ENCODE peak calls at places on chromosomes 16 and 17, in six cellular contexts. K is GM23248, W is IMR-90, T is trophoblast cell, F is fibroblast of lung, N is K562. Q is an unnamed sample.

GRCh38 chr17:46995841-46996571 is 17.0 kb upstream of the RPRML start:
- DNase-seq in K (peak; percentile 66), W (peak; percentile 59), T (peak; percentile 27), F (peak; percentile 72), N (no peak), Q (peak; percentile 66)

GRCh38 chr17:871731-872517 is 89.8 kb downstream of the MRM3 start:
- DNase-seq in K (no peak), W (no peak), T (no peak), F (peak; percentile 56), N (no peak), Q (peak; percentile 52)

GRCh38 chr17:9307313-9307998 is 268.2 kb downstream of the STX8 start:
- DNase-seq in K (peak; percentile 39), W (peak; percentile 22), T (peak; percentile 41), F (peak; percentile 24), N (no peak), Q (no peak)

GRCh38 chr16:66901626-66902025 is 17.1 kb downstream of the CDH16 start:
- DNase-seq in K (no peak), W (no peak), T (no peak), F (no peak), N (no peak), Q (no peak)

GRCh38 chr16:68644303-68644702 is 807 bp upstream of the CDH3 start:
- DNase-seq in K (no peak), W (no peak), T (no peak), F (no peak), N (no peak), Q (no peak)

GRCh38 chr17:2146132-2146871 is 91.4 kb downstream of the HIC1 start:
- DNase-seq in K (no peak), W (no peak), T (no peak), F (peak; percentile 18), N (no peak), Q (no peak)

GRCh38 chr16:4623593-4623992 is 1.0 kb upstream of the MGRN1 start:
- DNase-seq in K (no peak), W (no peak), T (no peak), F (no peak), N (no peak), Q (no peak)

GRCh38 chr17:38879878-38880727 is 10.2 kb downstream of the LASP1 start:
- DNase-seq in K (peak; percentile 89), W (peak; percentile 83), T (no peak), F (peak; percentile 89), N (no peak), Q (peak; percentile 77)

GRCh38 chr16:11034005-11034404 is 89.6 kb downstream of the CLEC16A start:
- DNase-seq in K (peak; percentile 93), W (peak; percentile 92), T (no peak), F (peak; percentile 65), N (no peak), Q (peak; percentile 69)

GRCh38 chr17:20852541-20853370 is 190.1 kb downstream of the USP22 start:
- DNase-seq in K (peak; percentile 16), W (no peak), T (peak; percentile 33), F (peak; percentile 19), N (no peak), Q (peak; percentile 20)

GRCh38 chr16:47036201-47036600 is 62.7 kb upstream of the DNAJA2 start:
- DNase-seq in K (no peak), W (no peak), T (no peak), F (no peak), N (no peak), Q (no peak)

GRCh38 chr17:42779942-42780815 is at the start of gene WNK4:
- DNase-seq in K (peak; percentile 67), W (no peak), T (peak; percentile 15), F (peak; percentile 49), N (peak; percentile 98), Q (peak; percentile 37)

GRCh38 chr17:19940722-19941464 is 36.7 kb downstream of the AKAP10 start:
- DNase-seq in K (peak; percentile 57), W (peak; percentile 48), T (peak; percentile 79), F (peak; percentile 81), N (no peak), Q (peak; percentile 74)

GRCh38 chr17:30922235-30922993 is 669 bp downstream of the ADAP2 start:
- DNase-seq in K (peak; percentile 44), W (no peak), T (peak; percentile 17), F (no peak), N (no peak), Q (no peak)

GRCh38 chr17:9183297-9183696 is 162.0 kb downstream of the NTN1 start:
- DNase-seq in K (no peak), W (no peak), T (no peak), F (no peak), N (no peak), Q (no peak)

GRCh38 chr17:40422990-40423611 is 5.4 kb upstream of the TOP2A start:
- DNase-seq in K (no peak), W (no peak), T (no peak), F (no peak), N (peak; percentile 55), Q (no peak)

GRCh38 chr16:85527767-85528297 is 85.3 kb upstream of the GSE1 start:
- DNase-seq in K (no peak), W (no peak), T (peak; percentile 47), F (no peak), N (no peak), Q (no peak)

GRCh38 chr17:33038740-33039139 is 47.1 kb downstream of the SPACA3 start:
- DNase-seq in K (peak; percentile 48), W (peak; percentile 15), T (peak; percentile 56), F (peak; percentile 69), N (peak; percentile 70), Q (peak; percentile 59)

GRCh38 chr16:14378131-14378551 is 251.9 kb downstream of the PARN start:
- DNase-seq in K (peak; percentile 76), W (peak; percentile 92), T (peak; percentile 76), F (peak; percentile 81), N (peak; percentile 72), Q (peak; percentile 80)

GRCh38 chr17:77933777-77934398 is 24.6 kb upstream of the TNRC6C start:
- DNase-seq in K (no peak), W (no peak), T (peak; percentile 35), F (no peak), N (no peak), Q (no peak)

GRCh38 chr16:56617212-56618085 is 8.1 kb upstream of the MT1E start:
- DNase-seq in K (peak; percentile 88), W (peak; percentile 57), T (peak; percentile 60), F (peak; percentile 73), N (no peak), Q (peak; percentile 57)

GRCh38 chr17:34389343-34389742 is 26.3 kb upstream of the CCL1 start:
- DNase-seq in K (no peak), W (no peak), T (no peak), F (no peak), N (no peak), Q (no peak)

GRCh38 chr16:2151188-2152091 is 3.0 kb downstream of the RAB26 start:
- DNase-seq in K (no peak), W (no peak), T (no peak), F (no peak), N (peak; percentile 28), Q (no peak)

GRCh38 chr17:59330314-59330942 is 1.0 kb upstream of the YPEL2 start:
- DNase-seq in K (peak; percentile 38), W (no peak), T (peak; percentile 78), F (no peak), N (no peak), Q (no peak)
- H3K9ac ChIP-seq in K (peak overlapping the region; percentile 30), W (no peak overlapping the region), T (no peak overlapping the region), F (no peak overlapping the region), N (peak overlapping the region; percentile 73), Q (peak overlapping the region; percentile 14)

GRCh38 chr16:88967800-88968588 is 9.0 kb downstream of the CBFA2T3 start:
- DNase-seq in K (no peak), W (no peak), T (no peak), F (no peak), N (no peak), Q (no peak)
- H3K4me3 ChIP-seq in K (no peak overlapping the region), W (no peak overlapping the region), T (no peak overlapping the region), F (no peak overlapping the region), N (no peak overlapping the region), Q (no peak overlapping the region)

GRCh38 chr17:17698869-17699351 is 17.7 kb downstream of the RAI1 start:
- DNase-seq in K (peak; percentile 45), W (peak; percentile 41), T (peak; percentile 83), F (peak; percentile 66), N (no peak), Q (no peak)
- H3K9ac ChIP-seq in K (no peak overlapping the region), W (peak overlapping the region; percentile 2), T (no peak overlapping the region), F (no peak overlapping the region), N (no peak overlapping the region), Q (peak overlapping the region; percentile 54)

DNA sequence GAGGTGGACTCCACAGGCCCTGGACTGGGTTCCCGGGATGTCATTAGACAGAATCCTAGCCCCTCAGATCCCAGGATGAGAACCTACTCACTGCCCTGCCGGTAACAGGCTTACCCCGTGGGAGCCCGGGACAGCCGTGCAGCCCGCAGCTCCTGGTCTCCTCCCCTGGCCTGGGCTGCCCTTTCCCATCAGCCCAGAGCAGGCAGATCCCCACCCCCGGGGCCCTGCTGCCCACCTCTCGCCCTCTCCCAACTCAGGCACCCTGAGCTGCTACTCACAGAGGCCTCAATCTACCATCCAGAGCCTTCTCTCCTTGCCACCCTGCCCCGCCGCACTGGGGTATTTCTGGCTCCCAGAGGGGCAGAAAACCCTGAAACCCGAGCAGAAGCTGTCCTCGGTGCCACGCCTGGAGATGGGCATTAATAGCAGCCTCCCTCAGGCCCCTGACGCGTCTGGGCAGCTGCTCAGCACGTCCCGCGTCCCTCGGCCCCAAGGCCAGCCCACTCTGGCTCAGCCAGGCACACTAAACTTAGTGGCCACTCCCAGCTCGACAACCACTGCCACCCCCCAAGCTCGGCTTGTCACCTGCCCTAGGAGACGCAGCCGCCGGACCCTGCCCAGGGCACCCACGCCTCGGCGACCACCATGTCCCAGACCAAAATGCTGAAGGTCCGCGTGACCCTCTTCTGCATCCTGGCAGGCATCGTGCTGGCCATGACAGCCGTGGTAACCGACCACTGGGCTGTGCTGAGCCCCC is at the start of gene CACNG1:
- DNase-seq in K (no peak), W (no peak), T (no peak), F (no peak), N (no peak), Q (no peak)
- H3K4me3 ChIP-seq in K (no peak within 1 kb of the TSS), W (no peak within 1 kb of the TSS), T (no peak within 1 kb of the TSS), F (no peak within 1 kb of the TSS), N (no peak within 1 kb of the TSS), Q (no peak within 1 kb of the TSS)

DNA sequence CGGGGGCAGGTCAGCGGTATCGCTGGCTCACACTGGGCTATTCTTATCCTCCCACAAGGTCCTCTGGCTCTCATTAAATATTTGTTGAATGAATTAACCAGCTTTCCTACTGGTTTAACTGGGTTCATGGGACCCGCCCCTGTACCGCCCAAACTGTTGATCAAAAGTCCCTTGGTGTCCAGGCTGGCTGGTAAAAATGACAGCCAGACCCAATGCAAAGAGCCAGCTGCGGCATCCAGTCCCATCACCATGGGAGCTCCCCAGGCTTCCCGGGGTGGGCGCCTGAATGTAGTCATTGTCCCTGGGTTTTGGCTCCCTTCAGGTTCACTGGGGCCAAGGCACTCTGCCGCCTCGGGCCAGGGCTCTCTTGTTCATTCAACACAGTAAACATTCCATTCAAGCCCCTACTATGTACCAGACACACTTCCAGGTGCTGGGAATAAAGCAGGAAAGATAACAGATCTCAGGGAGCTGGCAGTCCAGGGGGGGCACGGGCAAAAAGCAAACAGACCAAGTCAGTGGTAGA is 11.7 kb upstream of the ATP2C2 start:
- DNase-seq in K (peak; percentile 5), W (no peak), T (no peak), F (peak; percentile 37), N (no peak), Q (peak; percentile 23)
- H3K9ac ChIP-seq in K (no peak overlapping the region), W (no peak overlapping the region), T (no peak overlapping the region), F (no peak overlapping the region), N (no peak overlapping the region), Q (no peak overlapping the region)

GRCh38 chr17:28711723-28712036 is at the start of gene PROCA1:
- DNase-seq in K (no peak), W (no peak), T (no peak), F (no peak), N (peak; percentile 72), Q (no peak)
- H3K4me3 ChIP-seq in K (peak within 1 kb of the TSS; percentile 69), W (peak within 1 kb of the TSS; percentile 65), T (peak within 1 kb of the TSS; percentile 76), F (peak within 1 kb of the TSS; percentile 54), N (peak within 1 kb of the TSS; percentile 71), Q (peak within 1 kb of the TSS; percentile 66)

GRCh38 chr17:36535669-36536081 is 888 bp downstream of the PIGW start:
- DNase-seq in K (no peak), W (no peak), T (no peak), F (no peak), N (no peak), Q (no peak)
- H3K9ac ChIP-seq in K (peak overlapping the region; percentile 97), W (peak overlapping the region; percentile 43), T (peak overlapping the region; percentile 53), F (peak overlapping the region; percentile 98), N (peak overlapping the region; percentile 100), Q (peak overlapping the region; percentile 93)

Q was measured in astrocyte.